ENCODE peak calls at places on chromosome 11, in four cellular contexts. Z is effector memory CD4-positive, alpha-beta T cell; T is HL-60; S is brain microvascular endothelial cell. V is an unnamed sample.

GRCh38 chr11:74069146-74070046 is 60.5 kb upstream of the UCP3 start:
- DNase-seq in Z (no peak), T (no peak), S (no peak), V (no peak)

GRCh38 chr11:58006940-58007339 is 16.7 kb upstream of the OR9Q1 start:
- DNase-seq in Z (no peak), T (no peak), S (no peak), V (no peak)

GRCh38 chr11:65868076-65868667 is 4.4 kb downstream of the EFEMP2 start:
- DNase-seq in Z (no peak), T (no peak), S (no peak), V (no peak)

GRCh38 chr11:19903620-19904069 is 191.0 kb downstream of the NAV2 start:
- DNase-seq in Z (no peak), T (peak), S (peak), V (peak)

GRCh38 chr11:36751251-36751839 is 153.3 kb upstream of the RAG2 start:
- DNase-seq in Z (no peak), T (no peak), S (no peak), V (no peak)

GRCh38 chr11:36530840-36531239 is 20.8 kb upstream of the TRAF6 start:
- DNase-seq in Z (no peak), T (no peak), S (no peak), V (no peak)

GRCh38 chr11:92455221-92455790 is 230.7 kb downstream of the FAT3 start:
- DNase-seq in Z (no peak), T (no peak), S (no peak), V (no peak)

GRCh38 chr11:5291207-5291838 is 10.4 kb downstream of the OR51B4 start:
- DNase-seq in Z (no peak), T (peak), S (peak), V (no peak)

GRCh38 chr11:83971063-83971462 is 684.9 kb upstream of the CCDC90B start:
- DNase-seq in Z (no peak), T (no peak), S (no peak), V (no peak)

GRCh38 chr11:90556612-90557011 is 333.8 kb upstream of the CHORDC1 start:
- DNase-seq in Z (no peak), T (no peak), S (no peak), V (no peak)

GRCh38 chr11:83676061-83676460 is 389.9 kb upstream of the CCDC90B start:
- DNase-seq in Z (no peak), T (no peak), S (no peak), V (no peak)

GRCh38 chr11:34341096-34341495 is 16.7 kb downstream of the ABTB2 start:
- DNase-seq in Z (no peak), T (no peak), S (no peak), V (no peak)

GRCh38 chr11:117094776-117095175 is 3.5 kb downstream of the SIK3 start:
- DNase-seq in Z (no peak), T (no peak), S (no peak), V (peak)

GRCh38 chr11:114181195-114181594 is 115.0 kb upstream of the NNMT start:
- DNase-seq in Z (no peak), T (no peak), S (no peak), V (no peak)

GRCh38 chr11:30210357-30210756 is 20.5 kb upstream of the FSHB start:
- DNase-seq in Z (no peak), T (no peak), S (no peak), V (no peak)

GRCh38 chr11:33721291-33721840 is 14.9 kb downstream of the CD59 start:
- DNase-seq in Z (no peak), T (no peak), S (peak), V (no peak)

GRCh38 chr11:3153291-3153861 is 11.7 kb downstream of the OSBPL5 start:
- DNase-seq in Z (no peak), T (no peak), S (peak), V (no peak)

GRCh38 chr11:32366671-32367070 is 68.7 kb downstream of the WT1 start:
- DNase-seq in Z (no peak), T (no peak), S (peak), V (no peak)

GRCh38 chr11:65802841-65803240 is 16.0 kb downstream of the OVOL1 start:
- DNase-seq in Z (no peak), T (no peak), S (no peak), V (no peak)

GRCh38 chr11:1180171-1180570 is 22.4 kb downstream of the MUC5AC start:
- DNase-seq in Z (no peak), T (no peak), S (no peak), V (no peak)

GRCh38 chr11:70378506-70379134 is 19.7 kb upstream of the CTTN start:
- DNase-seq in Z (no peak), T (no peak), S (no peak), V (no peak)

GRCh38 chr11:123103326-123103980 is 41.5 kb upstream of the HSPA8 start:
- DNase-seq in Z (no peak), T (no peak), S (peak), V (peak)

GRCh38 chr11:2483426-2483825 is 38.6 kb downstream of the KCNQ1 start:
- DNase-seq in Z (no peak), T (no peak), S (no peak), V (no peak)

GRCh38 chr11:71140206-71140919 is 112.0 kb downstream of the SHANK2 start:
- DNase-seq in Z (no peak), T (no peak), S (no peak), V (peak)

GRCh38 chr11:17164361-17165246 is 43.2 kb downstream of the PIK3C2A start:
- DNase-seq in Z (no peak), T (peak), S (no peak), V (no peak)

GRCh38 chr11:13279487-13279834 is 1.9 kb downstream of the BMAL1 start:
- DNase-seq in Z (no peak), T (no peak), S (no peak), V (no peak)

GRCh38 chr11:13276852-13277718 is 505 bp upstream of the BMAL1 start:
- DNase-seq in Z (peak), T (peak), S (peak), V (peak)

GRCh38 chr11:13280323-13280722 is 2.7 kb downstream of the BMAL1 start:
- DNase-seq in Z (no peak), T (no peak), S (no peak), V (no peak)

GRCh38 chr11:13277719-13278619 is at the start of gene BMAL1:
- DNase-seq in Z (peak), T (peak), S (no peak), V (no peak)

GRCh38 chr11:13278620-13279486 is 1.3 kb downstream of the BMAL1 start:
- DNase-seq in Z (no peak), T (no peak), S (no peak), V (no peak)
- H3K27ac ChIP-seq in Z (peak), T (no peak), S (no peak), V (no peak)

DNA sequence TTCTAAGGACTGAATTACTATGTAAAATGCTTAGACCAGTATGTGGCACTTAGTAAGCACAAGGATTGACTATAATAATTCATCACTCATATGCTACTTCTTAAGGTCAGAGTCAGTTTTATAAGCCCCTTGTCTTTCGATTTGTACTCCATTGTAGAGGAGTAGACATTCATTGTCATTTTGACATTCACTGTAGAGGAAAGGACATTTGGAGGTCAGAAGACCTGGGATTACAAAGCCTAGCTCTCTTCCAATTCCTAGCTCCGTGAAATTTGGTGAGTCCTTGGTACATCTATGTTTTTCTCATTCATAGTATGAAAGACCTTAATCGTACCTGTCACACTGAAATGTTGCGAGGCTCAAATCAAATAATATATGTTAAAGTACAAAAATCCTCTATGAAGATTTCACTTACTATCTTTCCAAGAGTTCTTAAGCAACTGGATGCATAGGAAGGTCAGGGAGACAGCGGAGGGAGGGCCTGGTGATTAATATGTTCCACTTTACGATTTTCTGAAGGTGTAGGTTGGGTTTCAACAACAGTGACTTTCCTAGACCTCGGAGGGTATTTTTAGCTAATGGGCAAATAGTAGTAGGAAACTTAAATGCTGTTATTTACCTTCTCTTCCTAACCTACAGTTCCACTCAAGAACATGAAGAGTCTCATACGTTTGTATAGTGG is 1.4 kb upstream of the EMSY start:
- DNase-seq in Z (no peak), T (peak), S (no peak), V (no peak)
- H3K27ac ChIP-seq in Z (peak), T (peak), S (peak), V (no peak)

DNA sequence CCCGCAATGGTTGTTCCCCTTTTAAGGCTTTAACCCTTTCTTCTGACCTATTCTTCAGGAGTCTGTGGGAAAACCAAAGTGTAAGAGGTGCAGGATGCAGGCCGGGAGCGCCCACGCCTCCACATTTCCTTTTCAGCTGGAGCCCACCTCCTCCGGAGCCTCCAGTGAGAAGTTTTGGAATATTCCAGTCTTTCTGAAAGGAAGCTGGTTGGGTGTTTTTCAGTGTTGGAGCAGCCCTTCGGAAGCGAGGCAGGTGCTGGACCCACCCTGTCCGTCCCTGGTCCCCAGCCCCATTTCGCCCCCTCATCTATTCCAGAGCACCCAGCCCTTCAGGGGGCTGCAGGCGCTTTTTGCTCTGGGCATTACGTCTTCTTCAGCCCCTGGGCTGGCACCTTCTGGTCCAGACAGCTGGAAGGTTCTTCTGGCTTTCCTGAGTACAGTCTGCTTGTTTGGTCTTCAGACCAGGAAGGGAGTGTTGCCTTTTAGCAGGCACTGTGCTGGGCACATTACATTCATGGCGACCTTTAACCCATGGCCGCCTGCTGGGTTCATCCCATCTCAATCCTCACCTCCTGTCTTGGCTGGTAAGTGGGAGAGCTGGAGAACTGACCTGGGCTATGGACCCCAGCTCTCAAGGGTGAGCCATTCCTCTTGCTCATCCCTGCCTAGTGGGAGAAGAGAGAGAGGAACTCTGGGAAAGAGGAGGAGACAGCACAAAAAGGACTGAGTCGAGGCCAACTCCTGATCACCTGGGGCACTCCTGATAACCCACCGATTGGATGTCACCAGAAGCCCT is 685 bp upstream of the THY1 start:
- DNase-seq in Z (no peak), T (no peak), S (no peak), V (no peak)
- H3K27ac ChIP-seq in Z (no peak), T (no peak), S (no peak), V (peak)

GRCh38 chr11:104142701-104143100 is 21.2 kb downstream of the PDGFD start:
- DNase-seq in Z (no peak), T (no peak), S (no peak), V (no peak)
- H3K27ac ChIP-seq in Z (no peak), T (no peak), S (no peak), V (no peak)

GRCh38 chr11:94649254-94649653 is 82.1 kb downstream of the PIWIL4 start:
- DNase-seq in Z (no peak), T (no peak), S (no peak), V (no peak)

GRCh38 chr11:94648789-94649188 is 81.6 kb downstream of the PIWIL4 start:
- DNase-seq in Z (no peak), T (no peak), S (no peak), V (no peak)

GRCh38 chr11:94649925-94650623 is 82.9 kb downstream of the PIWIL4 start:
- DNase-seq in Z (no peak), T (no peak), S (no peak), V (no peak)

GRCh38 chr11:94652735-94653284 is 85.6 kb downstream of the PIWIL4 start:
- DNase-seq in Z (no peak), T (no peak), S (no peak), V (no peak)

DNA sequence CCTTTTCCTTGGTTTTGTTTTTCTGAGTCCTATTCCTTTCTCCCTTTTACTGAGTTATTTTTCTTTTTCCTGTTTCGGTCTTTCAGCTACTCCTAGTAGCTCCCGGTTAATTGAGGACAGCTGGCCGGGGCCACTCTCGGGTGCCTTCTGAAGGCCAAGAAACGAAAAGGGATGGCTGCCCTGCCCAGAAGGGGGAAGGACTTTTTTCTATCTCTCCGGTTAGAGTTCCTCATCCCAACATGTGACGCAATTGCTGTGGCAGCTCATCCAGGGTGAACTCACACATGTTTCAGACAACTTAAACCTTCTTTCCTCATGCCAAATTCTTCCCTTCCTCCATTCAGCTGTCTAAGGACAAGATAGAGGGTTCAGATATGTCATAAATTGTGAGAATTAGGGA is 83.6 kb downstream of the PIWIL4 start:
- DNase-seq in Z (no peak), T (peak), S (peak), V (no peak)
- H3K27ac ChIP-seq in Z (no peak), T (no peak), S (no peak), V (no peak)

V was measured in caudate nucleus.